ENCODE peak calls at places on chromosomes 6 and 20, in eight cellular contexts. A, H, T, P, F, B, J and W are unnamed samples.

GRCh38 chr20:37243076-37243936 is 18.3 kb downstream of the GHRH start:
- DNase-seq in B (no peak), F (no peak), H (no peak), T (peak), A (no peak), P (no peak), J (no peak), W (no peak)

GRCh38 chr6:33749401-33749800 is 2.7 kb upstream of the IP6K3 start:
- DNase-seq in H (no peak), J (no peak), B (no peak), P (no peak), F (no peak), A (no peak), T (no peak), W (no peak)

GRCh38 chr6:85561750-85562357 is 31.8 kb downstream of the SNX14 start:
- DNase-seq in A (peak), J (no peak), P (no peak), T (no peak), B (no peak), H (no peak), F (no peak), W (no peak)

GRCh38 chr20:5000263-5001173 is 792 bp downstream of the SLC23A2 start:
- DNase-seq in J (no peak), F (no peak), T (peak), H (no peak), B (peak), A (peak), P (peak), W (peak)

GRCh38 chr6:47579040-47579439 is 101.5 kb downstream of the CD2AP start:
- DNase-seq in B (no peak), H (no peak), J (no peak), F (no peak), T (no peak), P (no peak), A (no peak), W (no peak)

GRCh38 chr6:54083301-54083700 is 27.9 kb upstream of the MLIP start:
- DNase-seq in B (no peak), A (no peak), H (no peak), T (no peak), P (no peak), F (no peak), J (no peak), W (no peak)

GRCh38 chr20:1871807-1872455 is 23.3 kb upstream of the SIRPA start:
- DNase-seq in J (peak), H (no peak), P (no peak), T (no peak), F (no peak), B (no peak), A (peak), W (no peak)

GRCh38 chr6:21666200-21666671 is 72.7 kb downstream of the SOX4 start:
- DNase-seq in T (peak), P (peak), F (no peak), H (no peak), A (peak), J (no peak), B (peak), W (no peak)

GRCh38 chr6:98957440-98957839 is 9.7 kb upstream of the FBXL4 start:
- DNase-seq in T (peak), H (peak), F (peak), A (peak), P (peak), J (no peak), B (no peak), W (no peak)

GRCh38 chr6:43724914-43725642 is 37.5 kb upstream of the MRPS18A start:
- DNase-seq in T (no peak), J (peak), A (peak), B (peak), H (no peak), P (no peak), F (peak), W (peak)

GRCh38 chr20:19928379-19929360 is 88.5 kb upstream of the NAA20 start:
- DNase-seq in P (no peak), A (no peak), J (no peak), F (no peak), T (no peak), H (no peak), B (no peak), W (no peak)

GRCh38 chr6:73207221-73207837 is 18.0 kb downstream of the KHDC1L start:
- DNase-seq in F (no peak), B (no peak), P (no peak), T (no peak), H (no peak), J (no peak), A (no peak), W (no peak)

GRCh38 chr6:11307226-11307625 is 74.8 kb upstream of the NEDD9 start:
- DNase-seq in H (no peak), J (no peak), P (no peak), F (no peak), T (no peak), B (no peak), A (no peak), W (no peak)

GRCh38 chr6:48560408-48560807 is 449.4 kb upstream of the PTCHD4 start:
- DNase-seq in P (no peak), F (peak), B (no peak), H (no peak), T (peak), J (no peak), A (peak), W (no peak)

GRCh38 chr20:53283011-53283410 is 310.6 kb downstream of the ZNF217 start:
- DNase-seq in F (no peak), A (no peak), T (no peak), J (no peak), H (no peak), B (no peak), P (no peak), W (no peak)

GRCh38 chr6:79307321-79308036 is 73.0 kb upstream of the HMGN3 start:
- DNase-seq in H (no peak), B (no peak), A (no peak), F (no peak), P (no peak), T (peak), J (no peak), W (no peak)

GRCh38 chr6:138856654-138857053 is 60.8 kb downstream of the ECT2L start:
- DNase-seq in T (no peak), H (no peak), A (peak), J (no peak), F (no peak), P (no peak), B (no peak), W (no peak)

GRCh38 chr6:28351087-28351486 is 1.3 kb downstream of the ZKSCAN3 start:
- DNase-seq in F (no peak), A (no peak), B (no peak), T (peak), P (no peak), H (no peak), J (no peak), W (no peak)

GRCh38 chr6:99467509-99468106 is 42.5 kb upstream of the PNISR start:
- DNase-seq in J (no peak), F (peak), B (no peak), H (no peak), A (peak), T (peak), P (no peak), W (no peak)

GRCh38 chr6:111589366-111589765 is 16.3 kb downstream of the TRAF3IP2 start:
- DNase-seq in J (no peak), H (no peak), P (no peak), F (peak), B (peak), T (peak), A (peak), W (no peak)

GRCh38 chr6:89566011-89566775 is 72.4 kb downstream of the LYRM2 start:
- DNase-seq in H (no peak), T (no peak), P (no peak), J (no peak), A (no peak), B (no peak), F (no peak), W (no peak)

GRCh38 chr6:87641065-87641692 is 51.2 kb downstream of the ORC3 start:
- DNase-seq in T (no peak), P (no peak), F (no peak), B (no peak), H (no peak), J (no peak), A (peak), W (no peak)

GRCh38 chr20:5153612-5154542 is 27.1 kb downstream of the CDS2 start:
- DNase-seq in F (no peak), A (peak), P (no peak), J (no peak), H (no peak), B (no peak), T (no peak), W (no peak)

GRCh38 chr6:12718025-12718424 is 1.5 kb downstream of the PHACTR1 start:
- DNase-seq in A (peak), H (peak), P (no peak), T (peak), J (no peak), B (no peak), F (peak), W (no peak)

GRCh38 chr6:158207452-158207788 is 39.3 kb downstream of the GTF2H5 start:
- DNase-seq in T (peak), F (no peak), A (peak), P (no peak), B (no peak), J (no peak), H (no peak), W (no peak)

GRCh38 chr6:169411296-169411695 is 157.7 kb upstream of the THBS2 start:
- DNase-seq in P (no peak), H (no peak), J (no peak), T (no peak), F (no peak), B (no peak), A (no peak), W (no peak)

GRCh38 chr6:46926481-46926880 is 4.7 kb upstream of the ADGRF5 start:
- DNase-seq in J (no peak), A (peak), H (no peak), B (no peak), T (no peak), F (peak), P (no peak), W (no peak)

GRCh38 chr6:128209771-128210170 is 308.9 kb upstream of the THEMIS start:
- DNase-seq in J (no peak), P (no peak), A (peak), F (peak), B (no peak), H (peak), T (peak), W (no peak)

GRCh38 chr6:11230158-11231107 is 2.0 kb downstream of the NEDD9 start:
- DNase-seq in H (no peak), F (no peak), J (no peak), T (peak), P (no peak), A (peak), B (no peak), W (no peak)

GRCh38 chr20:4875578-4876067 is 125.7 kb downstream of the SLC23A2 start:
- DNase-seq in J (no peak), F (no peak), B (no peak), A (no peak), P (no peak), H (no peak), T (peak), W (no peak)

GRCh38 chr20:57309544-57310115 is 20.0 kb upstream of the SPO11 start:
- DNase-seq in B (no peak), A (no peak), F (no peak), J (no peak), T (no peak), P (no peak), H (no peak), W (no peak)

GRCh38 chr6:73074175-73074574 is 151.1 kb downstream of the KHDC1L start:
- DNase-seq in P (no peak), T (no peak), F (peak), B (no peak), H (no peak), J (no peak), A (peak), W (no peak)

GRCh38 chr6:11144393-11144829 is 32.9 kb upstream of the ERVFRD-1 start:
- DNase-seq in F (peak), B (peak), H (no peak), J (peak), T (peak), A (peak), P (peak), W (peak)